ENCODE peak calls at places on chromosomes 1 and 21, in eight cellular contexts. One of them, this sample, is unnamed.

GRCh38 chr21:36113647-36114428 is 21.0 kb upstream of the CBR3 start:
- DNase-seq in stimulated activated CD4-positive, alpha-beta T cell treated with anti-CD3 and anti-CD28 coated beads, Interleukin-15, amount 100 ng/mL, for 1 hour: peak; percentile 22
- DNase-seq in NCI-H1105: no peak
- DNase-seq in RPMI8226: peak; percentile 55
- DNase-seq in occipital lobe: no peak
- DNase-seq in HT-29: peak; percentile 43
- DNase-seq in activated effector memory CD4-positive, alpha-beta T cell treated with Interleukin-2 at 50 U/mL for 16 hours: peak; percentile 39
- DNase-seq in pancreas: peak; percentile 39
- DNase-seq in this sample: no peak

GRCh38 chr1:225824522-225824921 is 14.6 kb downstream of the EPHX1 start:
- DNase-seq in stimulated activated CD4-positive, alpha-beta T cell treated with anti-CD3 and anti-CD28 coated beads, Interleukin-15, amount 100 ng/mL, for 1 hour: no peak
- DNase-seq in NCI-H1105: peak; percentile 76
- DNase-seq in RPMI8226: no peak
- DNase-seq in occipital lobe: no peak
- DNase-seq in HT-29: no peak
- DNase-seq in activated effector memory CD4-positive, alpha-beta T cell treated with Interleukin-2 at 50 U/mL for 16 hours: no peak
- DNase-seq in pancreas: no peak
- DNase-seq in this sample: no peak

GRCh38 chr1:212504171-212504803 is 71.6 kb downstream of the NENF start:
- DNase-seq in stimulated activated CD4-positive, alpha-beta T cell treated with anti-CD3 and anti-CD28 coated beads, Interleukin-15, amount 100 ng/mL, for 1 hour: no peak
- DNase-seq in NCI-H1105: no peak
- DNase-seq in RPMI8226: no peak
- DNase-seq in occipital lobe: no peak
- DNase-seq in HT-29: no peak
- DNase-seq in activated effector memory CD4-positive, alpha-beta T cell treated with Interleukin-2 at 50 U/mL for 16 hours: no peak
- DNase-seq in pancreas: no peak
- DNase-seq in this sample: no peak

GRCh38 chr21:17472167-17472566 is 40.7 kb upstream of the CXADR start:
- DNase-seq in stimulated activated CD4-positive, alpha-beta T cell treated with anti-CD3 and anti-CD28 coated beads, Interleukin-15, amount 100 ng/mL, for 1 hour: no peak
- DNase-seq in NCI-H1105: no peak
- DNase-seq in RPMI8226: no peak
- DNase-seq in occipital lobe: no peak
- DNase-seq in HT-29: no peak
- DNase-seq in activated effector memory CD4-positive, alpha-beta T cell treated with Interleukin-2 at 50 U/mL for 16 hours: no peak
- DNase-seq in pancreas: no peak
- DNase-seq in this sample: no peak

GRCh38 chr1:200307755-200308066 is 102.1 kb downstream of the ZNF281 start:
- DNase-seq in stimulated activated CD4-positive, alpha-beta T cell treated with anti-CD3 and anti-CD28 coated beads, Interleukin-15, amount 100 ng/mL, for 1 hour: no peak
- DNase-seq in NCI-H1105: no peak
- DNase-seq in RPMI8226: no peak
- DNase-seq in occipital lobe: no peak
- DNase-seq in HT-29: no peak
- DNase-seq in activated effector memory CD4-positive, alpha-beta T cell treated with Interleukin-2 at 50 U/mL for 16 hours: no peak
- DNase-seq in pancreas: no peak
- DNase-seq in this sample: no peak

GRCh38 chr1:193589597-193590040 is 403.2 kb upstream of the B3GALT2 start:
- DNase-seq in stimulated activated CD4-positive, alpha-beta T cell treated with anti-CD3 and anti-CD28 coated beads, Interleukin-15, amount 100 ng/mL, for 1 hour: no peak
- DNase-seq in NCI-H1105: peak; percentile 1
- DNase-seq in RPMI8226: no peak
- DNase-seq in occipital lobe: no peak
- DNase-seq in HT-29: no peak
- DNase-seq in activated effector memory CD4-positive, alpha-beta T cell treated with Interleukin-2 at 50 U/mL for 16 hours: no peak
- DNase-seq in pancreas: no peak
- DNase-seq in this sample: no peak

GRCh38 chr1:103106426-103107321 is 1.6 kb downstream of the COL11A1 start:
- DNase-seq in stimulated activated CD4-positive, alpha-beta T cell treated with anti-CD3 and anti-CD28 coated beads, Interleukin-15, amount 100 ng/mL, for 1 hour: no peak
- DNase-seq in NCI-H1105: peak; percentile 44
- DNase-seq in RPMI8226: peak; percentile 14
- DNase-seq in occipital lobe: peak; percentile 5
- DNase-seq in HT-29: peak; percentile 54
- DNase-seq in activated effector memory CD4-positive, alpha-beta T cell treated with Interleukin-2 at 50 U/mL for 16 hours: no peak
- DNase-seq in pancreas: peak; percentile 36
- DNase-seq in this sample: peak; percentile 38

GRCh38 chr1:206050655-206051235 is 2.2 kb upstream of the RHEX start:
- DNase-seq in stimulated activated CD4-positive, alpha-beta T cell treated with anti-CD3 and anti-CD28 coated beads, Interleukin-15, amount 100 ng/mL, for 1 hour: peak; percentile 10
- DNase-seq in NCI-H1105: no peak
- DNase-seq in RPMI8226: peak; percentile 99
- DNase-seq in occipital lobe: no peak
- DNase-seq in HT-29: no peak
- DNase-seq in activated effector memory CD4-positive, alpha-beta T cell treated with Interleukin-2 at 50 U/mL for 16 hours: peak; percentile 27
- DNase-seq in pancreas: no peak
- DNase-seq in this sample: no peak

GRCh38 chr1:30414086-30414850 is 309.1 kb downstream of the MATN1 start:
- DNase-seq in stimulated activated CD4-positive, alpha-beta T cell treated with anti-CD3 and anti-CD28 coated beads, Interleukin-15, amount 100 ng/mL, for 1 hour: no peak
- DNase-seq in NCI-H1105: no peak
- DNase-seq in RPMI8226: no peak
- DNase-seq in occipital lobe: no peak
- DNase-seq in HT-29: no peak
- DNase-seq in activated effector memory CD4-positive, alpha-beta T cell treated with Interleukin-2 at 50 U/mL for 16 hours: no peak
- DNase-seq in pancreas: peak; percentile 1
- DNase-seq in this sample: no peak

GRCh38 chr1:116168277-116169032 is 57.3 kb downstream of the MAB21L3 start:
- DNase-seq in stimulated activated CD4-positive, alpha-beta T cell treated with anti-CD3 and anti-CD28 coated beads, Interleukin-15, amount 100 ng/mL, for 1 hour: peak; percentile 81
- DNase-seq in NCI-H1105: no peak
- DNase-seq in RPMI8226: peak; percentile 78
- DNase-seq in occipital lobe: peak; percentile 37
- DNase-seq in HT-29: peak; percentile 46
- DNase-seq in activated effector memory CD4-positive, alpha-beta T cell treated with Interleukin-2 at 50 U/mL for 16 hours: peak; percentile 79
- DNase-seq in pancreas: peak; percentile 84
- DNase-seq in this sample: peak; percentile 87

GRCh38 chr1:226697151-226697575 is 41.9 kb downstream of the ITPKB start:
- DNase-seq in stimulated activated CD4-positive, alpha-beta T cell treated with anti-CD3 and anti-CD28 coated beads, Interleukin-15, amount 100 ng/mL, for 1 hour: no peak
- DNase-seq in NCI-H1105: no peak
- DNase-seq in RPMI8226: no peak
- DNase-seq in occipital lobe: no peak
- DNase-seq in HT-29: no peak
- DNase-seq in activated effector memory CD4-positive, alpha-beta T cell treated with Interleukin-2 at 50 U/mL for 16 hours: no peak
- DNase-seq in pancreas: no peak
- DNase-seq in this sample: no peak

GRCh38 chr1:53065391-53065790 is 3.4 kb downstream of the PODN start:
- DNase-seq in stimulated activated CD4-positive, alpha-beta T cell treated with anti-CD3 and anti-CD28 coated beads, Interleukin-15, amount 100 ng/mL, for 1 hour: no peak
- DNase-seq in NCI-H1105: no peak
- DNase-seq in RPMI8226: no peak
- DNase-seq in occipital lobe: no peak
- DNase-seq in HT-29: no peak
- DNase-seq in activated effector memory CD4-positive, alpha-beta T cell treated with Interleukin-2 at 50 U/mL for 16 hours: no peak
- DNase-seq in pancreas: no peak
- DNase-seq in this sample: no peak